ENCODE peak calls at places on chromosomes 12 and 14, in eight cellular contexts. One of them, this sample, is unnamed.

GRCh38 chr14:80095623-80096022 is 115.7 kb downstream of the DIO2 start:
- DNase-seq in SJCRH30: no peak
- DNase-seq in hepatocyte: no peak
- DNase-seq in CD8-positive, alpha-beta memory T cell: no peak
- DNase-seq in neural progenitor cell: no peak
- DNase-seq in tibial nerve: no peak
- DNase-seq in CD8-positive, alpha-beta T cell: no peak
- DNase-seq in left ventricle myocardium inferior: no peak
- DNase-seq in this sample: no peak

GRCh38 chr14:50734950-50735697 is 67.0 kb upstream of the SAV1 start:
- DNase-seq in SJCRH30: no peak
- DNase-seq in hepatocyte: no peak
- DNase-seq in CD8-positive, alpha-beta memory T cell: no peak
- DNase-seq in neural progenitor cell: no peak
- DNase-seq in tibial nerve: no peak
- DNase-seq in CD8-positive, alpha-beta T cell: no peak
- DNase-seq in left ventricle myocardium inferior: no peak
- DNase-seq in this sample: no peak

GRCh38 chr12:28127455-28127854 is 62.8 kb upstream of the CCDC91 start:
- DNase-seq in SJCRH30: no peak
- DNase-seq in hepatocyte: no peak
- DNase-seq in CD8-positive, alpha-beta memory T cell: no peak
- DNase-seq in neural progenitor cell: no peak
- DNase-seq in tibial nerve: no peak
- DNase-seq in CD8-positive, alpha-beta T cell: no peak
- DNase-seq in left ventricle myocardium inferior: no peak
- DNase-seq in this sample: no peak

GRCh38 chr14:76195003-76195402 is 43.3 kb downstream of the GPATCH2L start:
- DNase-seq in SJCRH30: no peak
- DNase-seq in hepatocyte: no peak
- DNase-seq in CD8-positive, alpha-beta memory T cell: no peak
- DNase-seq in neural progenitor cell: no peak
- DNase-seq in tibial nerve: no peak
- DNase-seq in CD8-positive, alpha-beta T cell: no peak
- DNase-seq in left ventricle myocardium inferior: no peak
- DNase-seq in this sample: no peak

GRCh38 chr12:100752841-100753240 is 41.7 kb upstream of the ANO4 start:
- DNase-seq in SJCRH30: no peak
- DNase-seq in hepatocyte: no peak
- DNase-seq in CD8-positive, alpha-beta memory T cell: no peak
- DNase-seq in neural progenitor cell: no peak
- DNase-seq in tibial nerve: no peak
- DNase-seq in CD8-positive, alpha-beta T cell: no peak
- DNase-seq in left ventricle myocardium inferior: no peak
- DNase-seq in this sample: no peak

GRCh38 chr12:130162771-130163460 is 652 bp downstream of the FZD10 start:
- DNase-seq in SJCRH30: no peak
- DNase-seq in hepatocyte: no peak
- DNase-seq in CD8-positive, alpha-beta memory T cell: no peak
- DNase-seq in neural progenitor cell: no peak
- DNase-seq in tibial nerve: no peak
- DNase-seq in CD8-positive, alpha-beta T cell: no peak
- DNase-seq in left ventricle myocardium inferior: no peak
- DNase-seq in this sample: no peak

GRCh38 chr12:47755655-47756562 is 2.8 kb downstream of the RAPGEF3 start:
- DNase-seq in SJCRH30: no peak
- DNase-seq in hepatocyte: no peak
- DNase-seq in CD8-positive, alpha-beta memory T cell: no peak
- DNase-seq in neural progenitor cell: no peak
- DNase-seq in tibial nerve: no peak
- DNase-seq in CD8-positive, alpha-beta T cell: no peak
- DNase-seq in left ventricle myocardium inferior: no peak
- DNase-seq in this sample: no peak

GRCh38 chr12:34398706-34399630 is 376.7 kb downstream of the ALG10 start:
- DNase-seq in SJCRH30: peak; percentile 0
- DNase-seq in hepatocyte: peak; percentile 2
- DNase-seq in CD8-positive, alpha-beta memory T cell: peak; percentile 0
- DNase-seq in neural progenitor cell: no peak
- DNase-seq in tibial nerve: peak; percentile 2
- DNase-seq in CD8-positive, alpha-beta T cell: no peak
- DNase-seq in left ventricle myocardium inferior: peak; percentile 9
- DNase-seq in this sample: peak; percentile 5

DNA sequence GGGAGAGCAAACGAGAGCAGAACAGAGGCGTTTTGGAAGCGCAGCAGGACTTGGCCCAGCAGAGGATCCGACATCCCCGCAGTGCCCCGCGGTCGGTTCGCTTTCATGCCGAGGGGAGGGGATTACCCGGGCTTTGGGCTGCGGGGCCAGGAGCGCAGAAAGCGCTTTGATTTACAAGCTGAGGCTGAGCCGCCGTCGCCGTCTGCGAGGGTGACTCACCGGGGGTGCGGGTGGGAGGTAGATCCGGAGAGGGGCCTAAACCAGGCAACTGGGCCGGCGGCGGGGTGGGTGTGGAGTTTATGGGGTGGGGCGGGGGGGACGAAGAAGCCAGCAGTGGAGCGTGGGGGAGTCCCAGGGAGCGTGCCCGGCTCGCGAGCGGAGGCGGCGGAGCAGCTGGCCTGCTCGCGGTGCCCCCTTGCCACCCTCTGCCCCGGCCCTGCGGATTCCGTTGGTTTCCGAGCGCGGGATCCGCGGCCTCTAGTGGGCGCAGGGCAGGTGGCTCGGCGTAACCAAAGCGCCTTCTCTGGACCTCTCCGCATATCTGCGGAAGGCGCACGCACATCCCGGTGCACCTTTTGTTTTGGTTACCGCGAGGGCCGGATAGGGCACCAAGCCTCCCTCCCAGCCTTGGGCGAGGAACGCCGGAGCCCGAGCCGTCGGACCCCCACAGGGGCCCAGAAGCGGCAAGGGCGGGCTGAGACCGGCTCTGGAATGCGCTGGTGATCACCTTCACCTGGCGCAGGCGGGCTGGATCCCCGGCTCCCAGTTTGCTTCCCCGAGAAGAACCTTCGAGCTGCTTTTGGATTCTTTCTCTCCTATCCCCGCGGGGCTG is 2.6 kb downstream of the SIX4 start:
- DNase-seq in SJCRH30: peak; percentile 83
- DNase-seq in hepatocyte: peak; percentile 68
- DNase-seq in CD8-positive, alpha-beta memory T cell: peak; percentile 40
- DNase-seq in neural progenitor cell: peak; percentile 82
- DNase-seq in tibial nerve: no peak
- DNase-seq in CD8-positive, alpha-beta T cell: peak; percentile 30
- DNase-seq in left ventricle myocardium inferior: no peak
- DNase-seq in this sample: peak; percentile 55
- H3K4me3 ChIP-seq in SJCRH30: peak overlapping the region; percentile 97
- H3K4me3 ChIP-seq in hepatocyte: peak overlapping the region; percentile 82
- H3K4me3 ChIP-seq in CD8-positive, alpha-beta memory T cell: peak overlapping the region; percentile 50
- H3K4me3 ChIP-seq in neural progenitor cell: peak overlapping the region; percentile 67
- H3K4me3 ChIP-seq in tibial nerve: peak overlapping the region; percentile 85
- H3K4me3 ChIP-seq in CD8-positive, alpha-beta T cell: peak overlapping the region; percentile 68
- H3K4me3 ChIP-seq in left ventricle myocardium inferior: peak overlapping the region; percentile 86
- H3K4me3 ChIP-seq in this sample: peak overlapping the region; percentile 63

GRCh38 chr14:69711471-69712216 is 55.3 kb upstream of the SRSF5 start:
- DNase-seq in SJCRH30: no peak
- DNase-seq in hepatocyte: no peak
- DNase-seq in CD8-positive, alpha-beta memory T cell: no peak
- DNase-seq in neural progenitor cell: no peak
- DNase-seq in tibial nerve: no peak
- DNase-seq in CD8-positive, alpha-beta T cell: no peak
- DNase-seq in left ventricle myocardium inferior: peak; percentile 46
- DNase-seq in this sample: peak; percentile 85

GRCh38 chr14:69712217-69712565 is 54.8 kb upstream of the SRSF5 start:
- DNase-seq in SJCRH30: no peak
- DNase-seq in hepatocyte: no peak
- DNase-seq in CD8-positive, alpha-beta memory T cell: no peak
- DNase-seq in neural progenitor cell: no peak
- DNase-seq in tibial nerve: no peak
- DNase-seq in CD8-positive, alpha-beta T cell: no peak
- DNase-seq in left ventricle myocardium inferior: no peak
- DNase-seq in this sample: no peak

GRCh38 chr14:69711065-69711464 is 55.9 kb upstream of the SRSF5 start:
- DNase-seq in SJCRH30: peak; percentile 71
- DNase-seq in hepatocyte: no peak
- DNase-seq in CD8-positive, alpha-beta memory T cell: no peak
- DNase-seq in neural progenitor cell: no peak
- DNase-seq in tibial nerve: no peak
- DNase-seq in CD8-positive, alpha-beta T cell: no peak
- DNase-seq in left ventricle myocardium inferior: peak; percentile 86
- DNase-seq in this sample: peak; percentile 58

GRCh38 chr14:69708586-69709169 is 58.3 kb upstream of the SRSF5 start:
- DNase-seq in SJCRH30: peak; percentile 67
- DNase-seq in hepatocyte: no peak
- DNase-seq in CD8-positive, alpha-beta memory T cell: no peak
- DNase-seq in neural progenitor cell: peak; percentile 83
- DNase-seq in tibial nerve: no peak
- DNase-seq in CD8-positive, alpha-beta T cell: no peak
- DNase-seq in left ventricle myocardium inferior: no peak
- DNase-seq in this sample: peak; percentile 48

DNA sequence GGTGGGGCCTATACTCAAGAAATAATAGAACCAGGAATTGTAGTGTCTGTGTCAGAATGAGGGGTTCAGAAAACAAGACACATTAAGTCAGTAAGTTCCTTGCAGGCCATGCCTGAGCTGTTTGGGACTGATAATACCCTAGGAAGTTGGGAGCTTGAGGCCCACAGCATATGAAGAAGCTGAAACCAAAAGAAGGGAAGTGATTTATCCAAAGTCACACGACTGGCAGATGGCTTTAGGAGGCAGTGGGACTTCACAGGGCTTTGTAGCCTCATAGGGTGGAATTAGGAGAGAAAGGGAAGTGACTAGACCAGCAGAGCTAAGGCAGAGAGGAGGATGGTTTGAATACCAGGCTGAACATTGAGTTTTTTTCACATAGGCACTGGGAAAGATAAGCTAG is 56.6 kb upstream of the SRSF5 start:
- DNase-seq in SJCRH30: no peak
- DNase-seq in hepatocyte: no peak
- DNase-seq in CD8-positive, alpha-beta memory T cell: no peak
- DNase-seq in neural progenitor cell: no peak
- DNase-seq in tibial nerve: no peak
- DNase-seq in CD8-positive, alpha-beta T cell: no peak
- DNase-seq in left ventricle myocardium inferior: no peak
- DNase-seq in this sample: no peak
- H3K27me3 ChIP-seq in SJCRH30: no peaks in the 10 kb centered on the region
- H3K27me3 ChIP-seq in hepatocyte: no peaks in the 10 kb centered on the region
- H3K27me3 ChIP-seq in CD8-positive, alpha-beta memory T cell: no peaks in the 10 kb centered on the region
- H3K27me3 ChIP-seq in neural progenitor cell: no peaks in the 10 kb centered on the region
- H3K27me3 ChIP-seq in tibial nerve: no peaks in the 10 kb centered on the region
- H3K27me3 ChIP-seq in CD8-positive, alpha-beta T cell: no peaks in the 10 kb centered on the region
- H3K27me3 ChIP-seq in left ventricle myocardium inferior: no peaks in the 10 kb centered on the region
- H3K27me3 ChIP-seq in this sample: no peaks in the 10 kb centered on the region

GRCh38 chr12:7032990-7033389 is 14.7 kb upstream of the LPCAT3 start:
- DNase-seq in SJCRH30: no peak
- DNase-seq in hepatocyte: no peak
- DNase-seq in CD8-positive, alpha-beta memory T cell: no peak
- DNase-seq in neural progenitor cell: no peak
- DNase-seq in tibial nerve: no peak
- DNase-seq in CD8-positive, alpha-beta T cell: no peak
- DNase-seq in left ventricle myocardium inferior: no peak
- DNase-seq in this sample: no peak

GRCh38 chr12:7035464-7035863 is 17.2 kb upstream of the LPCAT3 start:
- DNase-seq in SJCRH30: no peak
- DNase-seq in hepatocyte: no peak
- DNase-seq in CD8-positive, alpha-beta memory T cell: no peak
- DNase-seq in neural progenitor cell: no peak
- DNase-seq in tibial nerve: no peak
- DNase-seq in CD8-positive, alpha-beta T cell: no peak
- DNase-seq in left ventricle myocardium inferior: no peak
- DNase-seq in this sample: no peak

GRCh38 chr12:7042847-7043246 is 17.7 kb upstream of the C1S start:
- DNase-seq in SJCRH30: no peak
- DNase-seq in hepatocyte: peak; percentile 58
- DNase-seq in CD8-positive, alpha-beta memory T cell: no peak
- DNase-seq in neural progenitor cell: peak; percentile 35
- DNase-seq in tibial nerve: no peak
- DNase-seq in CD8-positive, alpha-beta T cell: no peak
- DNase-seq in left ventricle myocardium inferior: no peak
- DNase-seq in this sample: no peak

GRCh38 chr12:7039403-7039802 is 21.1 kb upstream of the C1S start:
- DNase-seq in SJCRH30: no peak
- DNase-seq in hepatocyte: no peak
- DNase-seq in CD8-positive, alpha-beta memory T cell: no peak
- DNase-seq in neural progenitor cell: no peak
- DNase-seq in tibial nerve: no peak
- DNase-seq in CD8-positive, alpha-beta T cell: no peak
- DNase-seq in left ventricle myocardium inferior: no peak
- DNase-seq in this sample: no peak

DNA sequence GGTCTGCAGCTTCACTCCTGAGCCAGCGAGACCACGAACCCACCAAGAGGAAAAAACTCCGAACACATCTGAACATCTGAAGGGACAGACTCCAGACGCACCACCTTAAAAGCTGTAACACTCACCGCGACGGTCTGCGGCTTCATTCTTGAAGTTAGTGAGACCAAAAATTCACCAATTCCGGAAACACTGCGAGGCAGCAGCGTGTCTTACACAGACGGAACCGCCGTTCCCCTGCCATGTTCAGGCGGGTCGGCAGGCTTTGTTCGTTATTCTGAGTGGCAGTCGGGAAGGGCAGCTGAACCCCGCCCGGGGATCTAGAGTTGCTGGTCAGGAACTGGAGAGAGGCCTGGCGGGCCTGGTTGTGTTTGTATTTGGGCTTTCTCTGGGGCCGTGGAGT is 20.3 kb upstream of the LPCAT3 start:
- DNase-seq in SJCRH30: no peak
- DNase-seq in hepatocyte: no peak
- DNase-seq in CD8-positive, alpha-beta memory T cell: no peak
- DNase-seq in neural progenitor cell: no peak
- DNase-seq in tibial nerve: no peak
- DNase-seq in CD8-positive, alpha-beta T cell: no peak
- DNase-seq in left ventricle myocardium inferior: no peak
- DNase-seq in this sample: no peak
- H3K4me3 ChIP-seq in SJCRH30: no peak overlapping the region
- H3K4me3 ChIP-seq in hepatocyte: no peak overlapping the region
- H3K4me3 ChIP-seq in CD8-positive, alpha-beta memory T cell: no peak overlapping the region
- H3K4me3 ChIP-seq in neural progenitor cell: no peak overlapping the region
- H3K4me3 ChIP-seq in tibial nerve: no peak overlapping the region
- H3K4me3 ChIP-seq in CD8-positive, alpha-beta T cell: no peak overlapping the region
- H3K4me3 ChIP-seq in left ventricle myocardium inferior: no peak overlapping the region
- H3K4me3 ChIP-seq in this sample: no peak overlapping the region

GRCh38 chr14:100564506-100564905 is 22.7 kb downstream of the BEGAIN start:
- DNase-seq in SJCRH30: no peak
- DNase-seq in hepatocyte: no peak
- DNase-seq in CD8-positive, alpha-beta memory T cell: no peak
- DNase-seq in neural progenitor cell: no peak
- DNase-seq in tibial nerve: no peak
- DNase-seq in CD8-positive, alpha-beta T cell: no peak
- DNase-seq in left ventricle myocardium inferior: no peak
- DNase-seq in this sample: no peak

GRCh38 chr14:100566586-100566985 is 20.6 kb downstream of the BEGAIN start:
- DNase-seq in SJCRH30: no peak
- DNase-seq in hepatocyte: no peak
- DNase-seq in CD8-positive, alpha-beta memory T cell: no peak
- DNase-seq in neural progenitor cell: no peak
- DNase-seq in tibial nerve: no peak
- DNase-seq in CD8-positive, alpha-beta T cell: no peak
- DNase-seq in left ventricle myocardium inferior: no peak
- DNase-seq in this sample: no peak

GRCh38 chr14:100567009-100567876 is 20.0 kb downstream of the BEGAIN start:
- DNase-seq in SJCRH30: no peak
- DNase-seq in hepatocyte: no peak
- DNase-seq in CD8-positive, alpha-beta memory T cell: no peak
- DNase-seq in neural progenitor cell: peak; percentile 59
- DNase-seq in tibial nerve: no peak
- DNase-seq in CD8-positive, alpha-beta T cell: no peak
- DNase-seq in left ventricle myocardium inferior: no peak
- DNase-seq in this sample: no peak

GRCh38 chr14:100566119-100566518 is 21.1 kb downstream of the BEGAIN start:
- DNase-seq in SJCRH30: no peak
- DNase-seq in hepatocyte: no peak
- DNase-seq in CD8-positive, alpha-beta memory T cell: no peak
- DNase-seq in neural progenitor cell: no peak
- DNase-seq in tibial nerve: no peak
- DNase-seq in CD8-positive, alpha-beta T cell: no peak
- DNase-seq in left ventricle myocardium inferior: no peak
- DNase-seq in this sample: no peak

GRCh38 chr14:100565650-100566049 is 21.6 kb downstream of the BEGAIN start:
- DNase-seq in SJCRH30: no peak
- DNase-seq in hepatocyte: no peak
- DNase-seq in CD8-positive, alpha-beta memory T cell: no peak
- DNase-seq in neural progenitor cell: no peak
- DNase-seq in tibial nerve: no peak
- DNase-seq in CD8-positive, alpha-beta T cell: no peak
- DNase-seq in left ventricle myocardium inferior: no peak
- DNase-seq in this sample: no peak
- H3K27me3 ChIP-seq in SJCRH30: peaks cover 7% of the 10 kb centered on the region
- H3K27me3 ChIP-seq in hepatocyte: peaks cover 38% of the 10 kb centered on the region
- H3K27me3 ChIP-seq in CD8-positive, alpha-beta memory T cell: peaks cover 9% of the 10 kb centered on the region
- H3K27me3 ChIP-seq in neural progenitor cell: peaks cover 57% of the 10 kb centered on the region
- H3K27me3 ChIP-seq in tibial nerve: no peaks in the 10 kb centered on the region
- H3K27me3 ChIP-seq in CD8-positive, alpha-beta T cell: peaks cover 12% of the 10 kb centered on the region
- H3K27me3 ChIP-seq in left ventricle myocardium inferior: peaks cover 99% of the 10 kb centered on the region
- H3K27me3 ChIP-seq in this sample: no peaks in the 10 kb centered on the region